ENCODE peak calls at places on chromosome 10, in nine cellular contexts. Q is psoas muscle; F is GM20000; A is AG04449; L is CD8-positive, alpha-beta T cell; U is GM23338; V is stomach; P is choroid plexus epithelial cell; M is dorsolateral prefrontal cortex. I is an unnamed sample.

GRCh38 chr10:21517134-21517982 is 8.1 kb downstream of the SKIDA1 start:
- DNase-seq in Q (peak), F (peak), A (no peak), L (no peak), U (peak), V (peak), P (peak), M (peak), I (peak)

GRCh38 chr10:43125274-43125845 is 12.9 kb upstream of the CSGALNACT2 start:
- DNase-seq in Q (no peak), F (no peak), A (no peak), L (peak), U (no peak), V (peak), P (no peak), M (no peak), I (peak)

GRCh38 chr10:129466703-129467345 is at the start of gene MGMT:
- DNase-seq in Q (peak), F (peak), A (no peak), L (peak), U (peak), V (peak), P (peak), M (peak), I (peak)

GRCh38 chr10:35421553-35422178 is 85.4 kb downstream of the CCNY start:
- DNase-seq in Q (no peak), F (no peak), A (peak), L (no peak), U (no peak), V (no peak), P (peak), M (no peak), I (no peak)

GRCh38 chr10:129853236-129853946 is 110.7 kb downstream of the EBF3 start:
- DNase-seq in Q (no peak), F (no peak), A (no peak), L (no peak), U (no peak), V (no peak), P (peak), M (no peak), I (no peak)

GRCh38 chr10:46560952-46561351 is 4.5 kb upstream of the GPRIN2 start:
- DNase-seq in Q (peak), F (no peak), A (no peak), L (no peak), U (no peak), V (no peak), P (no peak), M (no peak), I (peak)

GRCh38 chr10:50601974-50602373 is 21.8 kb downstream of the SGMS1 start:
- DNase-seq in Q (no peak), F (no peak), A (no peak), L (no peak), U (no peak), V (no peak), P (no peak), M (no peak), I (no peak)

GRCh38 chr10:27450225-27450624 is 53.9 kb upstream of the RAB18 start:
- DNase-seq in Q (no peak), F (no peak), A (no peak), L (no peak), U (no peak), V (no peak), P (no peak), M (no peak), I (no peak)

GRCh38 chr10:121216721-121217181 is 365.6 kb downstream of the WDR11 start:
- DNase-seq in Q (peak), F (no peak), A (no peak), L (no peak), U (no peak), V (no peak), P (no peak), M (peak), I (no peak)

GRCh38 chr10:21754410-21755011 is 220.5 kb downstream of the MLLT10 start:
- DNase-seq in Q (no peak), F (no peak), A (no peak), L (no peak), U (no peak), V (no peak), P (peak), M (no peak), I (no peak)

GRCh38 chr10:536935-537334 is 152.5 kb downstream of the DIP2C start:
- DNase-seq in Q (no peak), F (no peak), A (no peak), L (no peak), U (no peak), V (no peak), P (no peak), M (peak), I (no peak)

GRCh38 chr10:129883637-129884389 is 80.3 kb downstream of the EBF3 start:
- DNase-seq in Q (no peak), F (no peak), A (no peak), L (no peak), U (no peak), V (no peak), P (no peak), M (no peak), I (no peak)

GRCh38 chr10:43216931-43217562 is 49.8 kb downstream of the RASGEF1A start:
- DNase-seq in Q (peak), F (no peak), A (no peak), L (no peak), U (no peak), V (no peak), P (no peak), M (no peak), I (no peak)

GRCh38 chr10:103835121-103836045 is 20.0 kb downstream of the SH3PXD2A start:
- DNase-seq in Q (peak), F (no peak), A (no peak), L (no peak), U (no peak), V (no peak), P (peak), M (no peak), I (no peak)

GRCh38 chr10:4685904-4686643 is 139.9 kb upstream of the AKR1E2 start:
- DNase-seq in Q (no peak), F (no peak), A (no peak), L (no peak), U (no peak), V (no peak), P (no peak), M (no peak), I (no peak)

GRCh38 chr10:91495402-91495801 is 85.3 kb downstream of the HECTD2 start:
- DNase-seq in Q (no peak), F (no peak), A (no peak), L (no peak), U (no peak), V (no peak), P (no peak), M (no peak), I (no peak)

GRCh38 chr10:89644691-89644966 is 413 bp downstream of the PANK1 start:
- DNase-seq in Q (no peak), F (no peak), A (no peak), L (no peak), U (no peak), V (no peak), P (no peak), M (no peak), I (no peak)

GRCh38 chr10:7171825-7172224 is 239.0 kb downstream of the SFMBT2 start:
- DNase-seq in Q (no peak), F (no peak), A (no peak), L (no peak), U (no peak), V (no peak), P (no peak), M (no peak), I (no peak)

GRCh38 chr10:100730739-100731602 is 14.4 kb upstream of the PAX2 start:
- DNase-seq in Q (no peak), F (peak), A (no peak), L (no peak), U (peak), V (peak), P (peak), M (no peak), I (no peak)

GRCh38 chr10:11045487-11045886 is 27.8 kb downstream of the CELF2 start:
- DNase-seq in Q (no peak), F (no peak), A (no peak), L (no peak), U (no peak), V (no peak), P (no peak), M (no peak), I (no peak)

GRCh38 chr10:129509155-129509554 is 42.1 kb downstream of the MGMT start:
- DNase-seq in Q (no peak), F (no peak), A (no peak), L (no peak), U (no peak), V (no peak), P (no peak), M (no peak), I (no peak)

GRCh38 chr10:104937528-104937927 is 296.4 kb downstream of the SORCS3 start:
- DNase-seq in Q (no peak), F (no peak), A (peak), L (no peak), U (no peak), V (no peak), P (peak), M (no peak), I (no peak)

GRCh38 chr10:61211468-61211867 is 241.7 kb downstream of the TMEM26 start:
- DNase-seq in Q (no peak), F (no peak), A (no peak), L (no peak), U (peak), V (no peak), P (peak), M (no peak), I (no peak)

DNA sequence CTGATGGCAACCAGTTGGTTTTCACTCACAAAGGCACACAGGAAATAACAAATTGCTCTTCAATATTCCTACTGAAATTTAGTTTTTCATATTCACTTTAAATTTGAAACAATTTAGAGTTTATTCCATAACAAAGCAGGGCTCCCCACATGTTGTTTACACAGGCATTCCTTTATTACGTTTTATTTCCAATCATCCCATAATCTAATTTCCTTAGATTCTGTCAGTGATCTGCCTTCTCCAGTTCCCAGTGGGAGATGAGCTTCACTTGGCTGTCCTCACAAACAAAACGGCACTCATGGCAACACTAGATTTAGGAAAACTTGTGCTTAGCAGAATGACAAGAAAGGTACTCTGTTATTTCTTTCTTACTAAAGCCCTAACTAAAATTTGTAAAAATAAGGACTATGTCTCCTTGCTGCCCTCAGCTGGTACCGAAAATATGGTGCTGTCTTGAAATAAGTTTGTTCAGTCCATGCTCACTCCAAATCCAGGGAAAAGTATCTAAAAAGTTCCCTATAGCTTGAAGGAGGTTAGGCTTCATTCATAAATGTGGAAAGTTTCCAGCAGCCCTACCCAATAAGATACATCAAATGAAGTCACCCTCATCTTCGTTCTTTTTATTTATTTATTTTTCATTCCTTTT is 23.0 kb downstream of the PHYH start:
- DNase-seq in Q (no peak), F (no peak), A (no peak), L (no peak), U (no peak), V (no peak), P (peak), M (no peak), I (no peak)
- TF ChIP-seq CTCF in Q (peak), F (no peak), A (no peak), L (no peak), U (peak), V (no peak), P (peak), M (peak), I (no peak)

GRCh38 chr10:96719205-96719604 is 1.1 kb downstream of the PIK3AP1 start:
- DNase-seq in Q (no peak), F (peak), A (no peak), L (no peak), U (no peak), V (no peak), P (no peak), M (no peak), I (no peak)
- TF ChIP-seq CTCF in Q (no peak), F (no peak), A (no peak), L (no peak), U (no peak), V (no peak), P (no peak), M (no peak), I (no peak)

GRCh38 chr10:63637833-63638443 is 116.7 kb downstream of the REEP3 start:
- DNase-seq in Q (no peak), F (no peak), A (no peak), L (no peak), U (no peak), V (no peak), P (no peak), M (no peak), I (no peak)
- TF ChIP-seq CTCF in Q (no peak), F (no peak), A (no peak), L (no peak), U (no peak), V (no peak), P (no peak), M (no peak), I (no peak)

GRCh38 chr10:77478248-77478963 is 159.2 kb downstream of the KCNMA1 start:
- DNase-seq in Q (no peak), F (no peak), A (peak), L (no peak), U (no peak), V (no peak), P (peak), M (no peak), I (no peak)
- TF ChIP-seq CTCF in Q (no peak), F (no peak), A (no peak), L (no peak), U (no peak), V (no peak), P (no peak), M (no peak), I (no peak)

GRCh38 chr10:69807696-69808095 is 6.0 kb downstream of the COL13A1 start:
- DNase-seq in Q (no peak), F (no peak), A (no peak), L (no peak), U (peak), V (no peak), P (peak), M (no peak), I (no peak)
- TF ChIP-seq CTCF in Q (no peak), F (no peak), A (no peak), L (no peak), U (no peak), V (no peak), P (no peak), M (no peak), I (no peak)